ENCODE peak calls at places on chromosomes 5 and 9, in six cellular contexts. J is stimulated activated CD4-positive, alpha-beta T cell treated with anti-CD3 and anti-CD28 coated beads, Interleukin-12 subunit alpha, Interleukin-12 subunit beta, amount 100 ng/mL, for 24 hours; D is body of pancreas; H is sigmoid colon; G is NT2/D1; U is IMR-90. W is an unnamed sample.

GRCh38 chr9:94746541-94747505 is 20.3 kb downstream of the AOPEP start:
- DNase-seq in J (no peak), D (no peak), H (no peak), G (no peak), U (no peak), W (no peak)

GRCh38 chr9:34606190-34606589 is 5.7 kb downstream of the RPP25L start:
- DNase-seq in J (no peak), D (no peak), H (no peak), G (no peak), U (no peak), W (no peak)

GRCh38 chr9:99833735-99834134 is 12.1 kb downstream of the NR4A3 start:
- DNase-seq in J (no peak), D (no peak), H (no peak), G (no peak), U (peak; percentile 57), W (no peak)

GRCh38 chr9:104553261-104553660 is 15.7 kb upstream of the OR13C8 start:
- DNase-seq in J (no peak), D (no peak), H (no peak), G (no peak), U (no peak), W (no peak)

GRCh38 chr5:174625591-174626365 is 98.6 kb upstream of the MSX2 start:
- DNase-seq in J (no peak), D (no peak), H (peak; percentile 43), G (peak; percentile 5), U (peak; percentile 7), W (no peak)

GRCh38 chr9:16825364-16825763 is 45.1 kb downstream of the BNC2 start:
- DNase-seq in J (no peak), D (no peak), H (no peak), G (no peak), U (peak; percentile 73), W (no peak)

GRCh38 chr9:7320139-7320538 is 479.4 kb downstream of the DMAC1 start:
- DNase-seq in J (no peak), D (no peak), H (no peak), G (no peak), U (peak; percentile 99), W (no peak)

GRCh38 chr9:134028076-134028475 is 2.8 kb downstream of the BRD3OS start:
- DNase-seq in J (no peak), D (no peak), H (peak; percentile 57), G (no peak), U (no peak), W (no peak)

GRCh38 chr9:95280745-95281144 is 36.8 kb downstream of the FANCC start:
- DNase-seq in J (no peak), D (no peak), H (no peak), G (no peak), U (no peak), W (no peak)

GRCh38 chr5:25963251-25964008 is 1075.0 kb downstream of the CDH9 start:
- DNase-seq in J (no peak), D (no peak), H (no peak), G (no peak), U (no peak), W (no peak)

GRCh38 chr9:134971196-134971595 is 53.5 kb upstream of the FCN1 start:
- DNase-seq in J (no peak), D (no peak), H (peak; percentile 26), G (no peak), U (no peak), W (peak; percentile 37)

GRCh38 chr5:93476211-93476851 is 104.7 kb downstream of the NR2F1-AS1 start:
- DNase-seq in J (no peak), D (no peak), H (no peak), G (no peak), U (peak; percentile 33), W (no peak)

GRCh38 chr9:89179535-89179919 is 909 bp upstream of the SHC3 start:
- DNase-seq in J (no peak), D (no peak), H (no peak), G (no peak), U (peak; percentile 68), W (no peak)

GRCh38 chr9:81250041-81250440 is 439.3 kb downstream of the TLE1 start:
- DNase-seq in J (no peak), D (no peak), H (no peak), G (no peak), U (no peak), W (no peak)

GRCh38 chr5:59923465-59923864 is 29.9 kb upstream of the PDE4D start:
- DNase-seq in J (no peak), D (no peak), H (no peak), G (no peak), U (peak; percentile 30), W (no peak)

GRCh38 chr9:118961857-118962256 is 407.4 kb downstream of the BRINP1 start:
- DNase-seq in J (no peak), D (no peak), H (no peak), G (peak; percentile 48), U (peak; percentile 8), W (no peak)

GRCh38 chr9:14924821-14925220 is 14.6 kb upstream of the FREM1 start:
- DNase-seq in J (no peak), D (no peak), H (no peak), G (no peak), U (peak; percentile 28), W (no peak)

GRCh38 chr9:97594414-97594921 is 38.7 kb downstream of the TSTD2 start:
- DNase-seq in J (no peak), D (peak; percentile 66), H (peak; percentile 89), G (no peak), U (no peak), W (no peak)

W was measured in upper lobe of right lung.